ENCODE peak calls at places on chromosomes 5 and 9, in five cellular contexts. S, Z, P, O and H are unnamed samples. For H3K27me3 and H3K4me1, the result is how much of the 10 kb centered on the place peaks cover.

GRCh38 chr9:127188396-127188795 is 66.0 kb upstream of the ANGPTL2 start:
- ATAC-seq in S (no peak), O (no peak), Z (no peak), P (no peak), H (no peak)

GRCh38 chr5:89191374-89191773 is 308.4 kb upstream of the MEF2C start:
- ATAC-seq in Z (no peak), P (no peak), O (no peak), S (no peak), H (no peak)

GRCh38 chr5:31291323-31291854 is 97.9 kb downstream of the CDH6 start:
- ATAC-seq in P (peak), O (no peak), S (no peak), Z (no peak), H (no peak)

GRCh38 chr5:39671421-39672110 is 246.8 kb upstream of the DAB2 start:
- ATAC-seq in P (no peak), Z (no peak), S (no peak), O (no peak), H (no peak)

GRCh38 chr5:80871541-80871961 is 88.6 kb upstream of the RASGRF2 start:
- ATAC-seq in P (peak), Z (no peak), S (peak), O (no peak), H (no peak)

GRCh38 chr5:32531885-32532520 is 53.4 kb upstream of the SUB1 start:
- ATAC-seq in P (peak), O (no peak), Z (peak), S (peak), H (no peak)

GRCh38 chr5:151637676-151638075 is 46.5 kb upstream of the FAT2 start:
- ATAC-seq in O (no peak), Z (no peak), S (no peak), P (no peak), H (no peak)

GRCh38 chr5:178730940-178731265 is 444 bp upstream of the ZNF354A start:
- ATAC-seq in Z (no peak), S (no peak), P (no peak), O (no peak), H (no peak)

GRCh38 chr5:464446-464842 is 21.5 kb downstream of the EXOC3 start:
- ATAC-seq in Z (no peak), O (no peak), S (no peak), P (no peak), H (no peak)

GRCh38 chr9:88747768-88748167 is 212.8 kb downstream of the NXNL2 start:
- ATAC-seq in O (no peak), Z (peak), P (peak), S (peak), H (peak)

DNA sequence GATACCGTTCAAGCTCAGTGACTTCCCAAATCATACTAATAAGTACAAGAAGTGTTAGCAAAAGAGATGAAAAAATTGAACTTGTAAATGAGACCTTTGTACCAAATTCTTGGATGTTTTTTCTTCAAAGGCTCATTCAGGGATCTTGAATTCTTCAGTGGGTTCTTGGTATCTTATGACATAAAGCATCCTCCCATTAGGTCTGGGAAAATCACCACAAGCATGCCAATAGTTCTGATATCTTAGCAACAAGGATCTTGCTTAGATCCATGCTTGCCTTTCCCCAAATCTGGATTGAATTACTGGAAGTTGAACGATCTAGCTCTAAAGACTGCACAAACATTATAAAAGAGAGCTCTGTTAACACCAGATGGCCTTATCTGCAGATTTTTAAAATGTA is 266.3 kb downstream of the RAB3C start:
- ATAC-seq in P (no peak), O (no peak), Z (no peak), S (no peak), H (no peak)
- H3K27me3 ChIP-seq in P (under half), O (under half), Z (under half), S (under half), H (under half)

GRCh38 chr5:174058433-174059122 is 13.1 kb downstream of the NSG2 start:
- ATAC-seq in S (no peak), Z (no peak), O (no peak), P (no peak), H (no peak)

GRCh38 chr5:174053891-174054290 is 8.4 kb downstream of the NSG2 start:
- ATAC-seq in O (no peak), S (no peak), P (no peak), Z (no peak), H (no peak)

GRCh38 chr5:174059247-174059646 is 13.7 kb downstream of the NSG2 start:
- ATAC-seq in P (no peak), O (no peak), S (no peak), Z (no peak), H (no peak)

GRCh38 chr5:174052636-174053035 is 7.1 kb downstream of the NSG2 start:
- ATAC-seq in S (no peak), O (no peak), P (no peak), Z (no peak), H (no peak)

GRCh38 chr5:174056064-174056842 is 10.7 kb downstream of the NSG2 start:
- ATAC-seq in Z (peak), P (no peak), S (no peak), O (no peak), H (no peak)
- TF ChIP-seq CTCF in Z (no peak), P (no peak), S (no peak), O (no peak), H (no peak)

GRCh38 chr5:74950836-74951515 is 84.8 kb upstream of the FAM169A start:
- ATAC-seq in P (no peak), O (no peak), S (no peak), Z (no peak), H (no peak)
- H3K4me1 ChIP-seq in P (under half), O (under half), S (under half), Z (under half), H (under half)

GRCh38 chr9:136185066-136185465 is 19.9 kb downstream of the LHX3 start:
- ATAC-seq in P (no peak), O (no peak), Z (no peak), S (no peak), H (no peak)
- H3K27me3 ChIP-seq in P (under half), O (under half), Z (half or more), S (half or more), H (half or more)

GRCh38 chr5:95707055-95707454 is 24.1 kb upstream of the RHOBTB3 start:
- ATAC-seq in Z (no peak), S (no peak), P (no peak), O (no peak), H (no peak)
- TF ChIP-seq CTCF in Z (no peak), S (no peak), P (no peak), O (no peak), H (no peak)

DNA sequence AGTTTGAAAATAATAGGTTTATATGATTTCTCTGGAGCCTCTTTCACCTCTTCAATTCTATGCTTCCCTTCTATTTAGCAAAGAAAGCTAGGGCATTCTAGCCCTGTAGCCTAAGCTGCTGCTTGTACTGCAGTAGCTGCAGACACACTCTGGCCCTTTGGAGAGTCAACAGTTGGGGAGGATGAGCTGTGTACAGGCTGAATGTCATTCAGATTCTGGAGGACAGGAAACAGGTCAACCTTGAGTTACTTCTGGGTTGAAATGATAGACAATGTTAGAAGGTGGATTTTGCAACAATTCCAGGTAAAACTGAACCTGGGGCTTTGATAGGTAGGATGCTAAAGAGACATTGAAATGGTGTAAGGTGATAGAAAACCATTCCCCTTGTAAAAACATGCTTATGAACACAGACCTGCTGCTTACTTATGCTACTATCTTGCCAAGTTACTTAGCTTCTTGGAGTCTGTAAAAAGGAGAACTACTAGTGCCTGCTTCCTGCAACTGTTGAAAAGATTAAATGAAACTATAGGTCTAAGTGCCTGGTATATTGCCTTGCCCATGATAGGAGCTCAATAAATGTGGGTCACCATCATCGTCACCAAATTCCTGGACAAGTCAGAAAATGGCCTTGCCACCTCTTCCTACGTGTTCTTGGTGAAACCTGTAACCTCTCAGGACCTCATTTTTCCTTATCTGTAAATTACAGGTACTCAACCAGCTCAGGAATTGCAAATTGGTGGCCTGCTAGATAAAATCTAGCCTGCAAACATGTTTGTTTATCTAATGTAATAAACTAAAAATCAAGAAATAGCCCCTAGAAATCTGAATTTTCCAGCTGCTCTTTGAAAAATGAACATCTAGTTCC is 83.7 kb downstream of the GALNT10 start:
- ATAC-seq in P (no peak), O (no peak), Z (no peak), S (no peak), H (no peak)
- H3K4me1 ChIP-seq in P (under half), O (under half), Z (under half), S (under half), H (under half)

DNA sequence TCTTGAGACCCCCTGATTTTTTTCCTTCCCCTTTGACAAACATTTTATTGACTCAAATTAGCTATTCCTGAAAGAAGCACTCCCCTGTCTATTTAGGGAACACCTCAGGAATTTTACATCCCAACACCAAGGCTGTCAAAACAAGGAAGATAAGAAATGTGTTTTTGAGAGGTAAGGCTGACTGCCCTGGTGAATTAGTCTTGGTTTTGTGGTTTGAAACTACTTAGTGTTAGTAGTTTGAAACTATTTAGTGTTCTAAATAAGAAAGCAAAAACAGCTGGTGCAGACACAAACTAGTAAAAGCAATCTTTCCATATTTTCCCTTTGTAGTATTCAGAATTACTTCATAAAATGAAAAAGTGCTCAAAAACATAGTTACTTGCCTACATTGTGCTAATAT is 120.7 kb downstream of the PCSK1 start:
- ATAC-seq in Z (no peak), S (no peak), O (no peak), P (no peak), H (no peak)
- H3K27me3 ChIP-seq in Z (under half), S (under half), O (under half), P (under half), H (under half)

GRCh38 chr5:159913048-159913447 is 3.2 kb upstream of the ADRA1B start:
- ATAC-seq in P (no peak), Z (peak), O (no peak), S (peak), H (peak)

GRCh38 chr5:159915913-159916840 is at the start of gene ADRA1B:
- ATAC-seq in P (peak), O (peak), S (peak), Z (peak), H (peak)

GRCh38 chr5:159917919-159918487 is 1.7 kb downstream of the ADRA1B start:
- ATAC-seq in P (no peak), O (no peak), Z (no peak), S (no peak), H (no peak)

GRCh38 chr5:159913481-159913880 is 2.8 kb upstream of the ADRA1B start:
- ATAC-seq in O (no peak), P (no peak), S (no peak), Z (no peak), H (no peak)

DNA sequence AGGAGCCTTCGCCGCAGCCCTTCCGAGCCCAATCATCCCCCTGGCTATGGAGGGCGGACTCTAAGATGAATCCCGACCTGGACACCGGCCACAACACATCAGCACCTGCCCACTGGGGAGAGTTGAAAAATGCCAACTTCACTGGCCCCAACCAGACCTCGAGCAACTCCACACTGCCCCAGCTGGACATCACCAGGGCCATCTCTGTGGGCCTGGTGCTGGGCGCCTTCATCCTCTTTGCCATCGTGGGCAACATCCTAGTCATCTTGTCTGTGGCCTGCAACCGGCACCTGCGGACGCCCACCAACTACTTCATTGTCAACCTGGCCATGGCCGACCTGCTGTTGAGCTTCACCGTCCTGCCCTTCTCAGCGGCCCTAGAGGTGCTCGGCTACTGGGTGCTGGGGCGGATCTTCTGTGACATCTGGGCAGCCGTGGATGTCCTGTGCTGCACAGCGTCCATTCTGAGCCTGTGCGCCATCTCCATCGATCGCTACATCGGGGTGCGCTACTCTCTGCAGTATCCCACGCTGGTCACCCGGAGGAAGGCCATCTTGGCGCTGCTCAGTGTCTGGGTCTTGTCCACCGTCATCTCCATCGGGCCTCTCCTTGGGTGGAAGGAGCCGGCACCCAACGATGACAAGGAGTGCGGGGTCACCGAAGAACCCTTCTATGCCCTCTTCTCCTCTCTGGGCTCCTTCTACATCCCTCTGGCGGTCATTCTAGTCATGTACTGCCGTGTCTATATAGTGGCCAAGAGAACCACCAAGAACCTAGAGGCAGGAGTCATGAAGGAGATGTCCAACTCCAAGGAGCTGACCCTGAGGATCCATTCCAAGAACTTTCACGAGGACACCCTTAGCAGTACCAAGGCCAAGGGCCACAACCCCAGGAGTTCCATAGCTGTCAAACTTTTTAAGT is 819 bp downstream of the ADRA1B start:
- ATAC-seq in P (no peak), Z (no peak), S (peak), O (no peak), H (no peak)
- TF ChIP-seq CTCF in P (no peak), Z (no peak), S (peak), O (no peak), H (no peak)

DNA sequence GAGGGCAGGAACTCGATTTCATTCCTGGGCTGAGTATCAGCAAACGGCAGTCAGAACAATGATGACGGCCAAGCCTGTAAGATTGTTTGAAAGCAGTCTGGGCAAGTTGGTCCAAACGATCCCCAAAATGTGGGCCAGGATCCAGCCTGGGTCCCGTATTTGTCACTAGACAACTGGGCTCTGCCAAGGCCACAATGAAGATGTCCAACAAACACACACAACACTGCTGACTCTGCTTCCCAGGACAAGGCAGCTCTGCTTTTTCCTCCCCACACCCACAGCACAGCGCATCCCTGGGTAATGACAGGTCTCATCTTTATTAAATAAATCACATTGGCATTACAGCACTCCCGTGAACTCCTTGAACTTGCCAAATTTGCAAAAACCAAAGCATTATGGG is 424.0 kb upstream of the ACTBL2 start:
- ATAC-seq in S (no peak), P (no peak), O (no peak), Z (peak), H (no peak)
- H3K4me1 ChIP-seq in S (under half), P (under half), O (under half), Z (under half), H (under half)